ENCODE peak calls at places on chromosome 2, in five cellular contexts. T, O, I, V and E are unnamed samples.

GRCh38 chr2:183010112-183010511 is 28.1 kb downstream of the NCKAP1 start:
- DNase-seq in T (no peak), O (no peak), I (peak), V (peak), E (no peak)

GRCh38 chr2:208265371-208265806 is 666 bp upstream of the PIKFYVE start:
- DNase-seq in T (peak), O (peak), I (peak), V (no peak), E (no peak)

GRCh38 chr2:151049746-151050145 is 211.9 kb downstream of the RBM43 start:
- DNase-seq in T (no peak), O (no peak), I (no peak), V (no peak), E (no peak)

GRCh38 chr2:54942373-54942772 is 107.9 kb downstream of the RTN4 start:
- DNase-seq in T (no peak), O (no peak), I (no peak), V (no peak), E (no peak)

GRCh38 chr2:109184368-109184767 is 55.4 kb downstream of the SH3RF3 start:
- DNase-seq in T (no peak), O (no peak), I (no peak), V (no peak), E (no peak)

GRCh38 chr2:99961567-99961913 is 180.8 kb downstream of the AFF3 start:
- DNase-seq in T (no peak), O (no peak), I (no peak), V (no peak), E (no peak)

GRCh38 chr2:32946314-32947075 is at the start of gene LTBP1:
- DNase-seq in T (peak), O (peak), I (peak), V (no peak), E (peak)

GRCh38 chr2:221649045-221649444 is 76.9 kb upstream of the EPHA4 start:
- DNase-seq in T (no peak), O (no peak), I (no peak), V (no peak), E (peak)

GRCh38 chr2:143558665-143559064 is 429.4 kb downstream of the ARHGAP15 start:
- DNase-seq in T (no peak), O (no peak), I (no peak), V (peak), E (no peak)

GRCh38 chr2:238313991-238314350 is 6.3 kb upstream of the TRAF3IP1 start:
- DNase-seq in T (no peak), O (no peak), I (no peak), V (no peak), E (no peak)

GRCh38 chr2:39118786-39119499 is 1.9 kb downstream of the SOS1 start:
- DNase-seq in T (no peak), O (peak), I (no peak), V (no peak), E (no peak)

GRCh38 chr2:188976545-188977268 is 2.5 kb downstream of the COL3A1 start:
- DNase-seq in T (no peak), O (no peak), I (no peak), V (no peak), E (no peak)

GRCh38 chr2:196263181-196263747 is 91.9 kb upstream of the STK17B start:
- DNase-seq in T (peak), O (no peak), I (no peak), V (no peak), E (no peak)

GRCh38 chr2:86625096-86625495 is 1.4 kb upstream of the RNF103 start:
- DNase-seq in T (no peak), O (no peak), I (peak), V (no peak), E (no peak)

GRCh38 chr2:172082105-172082943 is 3.0 kb upstream of the DLX1 start:
- DNase-seq in T (peak), O (peak), I (peak), V (no peak), E (no peak)

DNA sequence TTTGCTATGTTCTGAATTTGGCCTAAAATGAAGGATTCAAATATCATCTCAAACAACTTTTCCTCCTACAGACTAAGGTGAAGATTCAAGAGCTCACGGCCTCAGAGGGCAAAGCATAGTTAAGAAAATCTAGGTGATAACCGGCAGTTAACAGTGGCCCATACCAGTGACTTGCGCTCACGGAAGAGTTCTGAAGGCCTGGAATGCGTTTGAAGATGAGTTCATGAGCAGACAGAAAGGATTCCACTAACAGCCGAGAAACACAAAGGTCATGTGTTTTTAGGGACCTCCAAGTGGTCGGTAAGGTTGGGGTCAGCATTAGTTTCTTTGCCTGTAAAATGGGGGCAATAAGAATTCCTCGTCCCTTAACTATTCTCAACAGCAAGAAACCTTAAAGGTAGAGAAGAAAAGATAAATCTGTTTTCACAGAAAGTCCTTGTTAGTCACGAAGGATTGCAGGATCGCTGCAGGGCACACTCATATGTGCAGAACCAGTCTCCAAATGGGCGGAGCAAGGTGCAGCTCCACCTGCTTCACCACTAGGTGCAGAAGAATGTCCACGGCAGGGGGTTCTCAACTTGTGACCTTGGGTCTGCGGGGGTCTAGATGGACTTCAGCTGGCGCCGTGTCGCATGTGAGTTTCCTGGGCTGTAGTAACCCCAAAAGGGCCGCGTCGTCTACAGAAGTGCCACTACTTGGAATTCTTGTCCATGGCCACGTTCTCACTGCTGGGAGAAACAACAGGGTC is 708 bp upstream of the RPIA start:
- DNase-seq in T (peak), O (peak), I (no peak), V (no peak), E (no peak)
- TF ChIP-seq CTCF in T (no peak), O (no peak), I (peak), V (peak), E (no peak)

GRCh38 chr2:153588408-153588807 is 109.8 kb upstream of the RPRM start:
- DNase-seq in T (no peak), O (no peak), I (no peak), V (no peak), E (no peak)
- TF ChIP-seq CTCF in T (no peak), O (no peak), I (no peak), V (no peak), E (no peak)

DNA sequence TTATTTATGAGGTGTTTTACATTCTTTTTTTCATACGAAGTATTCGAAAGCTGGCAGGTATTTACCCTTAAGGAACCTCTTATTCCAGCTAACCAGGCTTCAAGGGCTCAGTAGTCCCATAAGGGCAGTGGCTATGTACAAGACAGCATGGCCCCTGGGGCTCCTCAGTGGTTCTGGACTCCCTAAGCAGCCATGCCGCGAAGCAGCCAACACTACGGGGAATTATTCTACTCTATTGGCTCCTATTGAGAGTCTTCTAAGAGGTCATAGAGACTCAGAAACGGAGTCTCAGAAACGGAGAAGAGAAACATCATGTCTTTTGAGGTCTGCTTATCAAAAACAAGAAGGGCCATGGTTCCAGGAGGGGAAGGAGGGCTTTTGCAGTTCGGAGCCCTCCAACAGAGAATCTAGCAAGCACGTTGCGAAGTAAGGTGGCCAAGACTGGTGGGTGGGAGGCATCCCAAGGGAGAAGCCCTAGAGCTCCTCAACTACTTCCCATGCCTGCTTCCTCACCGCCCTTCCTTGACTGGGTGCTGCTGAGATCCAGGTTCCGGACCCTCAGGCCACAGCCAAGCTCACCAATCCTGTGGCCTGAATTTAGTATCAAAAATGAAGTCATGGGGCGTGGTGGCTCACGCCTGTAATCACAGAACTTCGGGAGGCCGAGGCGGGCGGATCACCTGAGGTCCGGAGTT is 109.7 kb downstream of the INO80D start:
- DNase-seq in T (no peak), O (no peak), I (no peak), V (no peak), E (no peak)
- TF ChIP-seq CTCF in T (no peak), O (no peak), I (no peak), V (no peak), E (no peak)

DNA sequence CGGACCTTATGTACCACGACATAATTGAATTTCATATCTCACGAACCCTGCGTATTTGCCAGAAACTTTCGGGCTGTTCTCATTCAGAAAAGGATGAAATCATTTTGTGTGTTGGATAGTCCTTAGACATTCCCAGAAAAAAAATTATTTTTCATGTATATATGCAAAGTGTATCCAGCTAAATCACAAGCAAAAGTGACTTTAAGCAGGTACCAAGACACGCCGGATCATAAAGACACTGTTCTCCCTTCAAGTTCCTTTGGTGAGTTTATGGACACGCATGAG is 35.1 kb upstream of the PNO1 start:
- DNase-seq in T (no peak), O (no peak), I (no peak), V (no peak), E (no peak)
- TF ChIP-seq CTCF in T (no peak), O (no peak), I (no peak), V (no peak), E (no peak)

DNA sequence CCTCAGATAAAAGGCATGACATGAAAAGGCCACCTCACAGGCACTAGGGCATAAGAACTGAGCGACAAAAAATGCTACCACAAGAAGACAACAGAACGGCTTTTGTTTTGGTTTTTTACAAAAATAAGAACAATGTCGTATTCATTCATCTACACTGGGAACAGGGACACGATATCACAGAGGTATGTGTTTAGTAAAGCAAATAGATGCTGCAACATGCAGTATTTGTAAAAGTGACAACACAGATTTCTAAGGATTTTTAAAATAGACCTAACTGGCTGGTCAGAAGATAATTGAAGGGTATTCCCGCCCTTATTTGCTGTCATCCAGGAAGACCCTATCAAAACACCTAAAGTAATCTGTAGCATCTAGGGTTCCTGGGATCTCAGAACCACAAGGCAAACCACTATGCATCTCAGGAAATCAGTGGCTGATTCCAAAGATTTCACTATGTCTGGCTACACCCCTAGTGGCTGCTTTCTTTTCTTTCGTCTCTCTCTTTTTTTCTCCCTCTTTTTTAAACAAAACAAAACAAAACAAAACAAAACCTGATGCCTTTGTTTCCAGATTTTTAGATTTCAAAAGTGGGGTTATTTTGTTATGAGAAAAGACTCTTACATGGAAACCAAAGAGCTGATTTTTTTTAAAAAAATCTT is 97.2 kb downstream of the BCL11A start:
- DNase-seq in T (no peak), O (no peak), I (no peak), V (no peak), E (no peak)
- TF ChIP-seq CTCF in T (no peak), O (no peak), I (peak), V (peak), E (no peak)

GRCh38 chr2:27441958-27442281 is 261 bp upstream of the KRTCAP3 start:
- DNase-seq in T (no peak), O (peak), I (no peak), V (no peak), E (no peak)
- TF ChIP-seq CTCF in T (no peak), O (peak), I (no peak), V (no peak), E (no peak)

GRCh38 chr2:212064318-212064717 is 474.3 kb downstream of the ERBB4 start:
- DNase-seq in T (no peak), O (no peak), I (no peak), V (no peak), E (no peak)
- TF ChIP-seq CTCF in T (no peak), O (no peak), I (peak), V (no peak), E (no peak)

GRCh38 chr2:1789610-1790009 is 45.3 kb upstream of the PXDN start:
- DNase-seq in T (no peak), O (no peak), I (no peak), V (no peak), E (no peak)
- TF ChIP-seq CTCF in T (no peak), O (no peak), I (peak), V (peak), E (peak)